ENCODE peak calls at places on chromosomes 4 and X, in ten cellular contexts. One of them, this sample, is unnamed. For H3K4me1, the result is how much of the 10 kb centered on the place peaks cover.

GRCh38 chr4:123671633-123672404 is 275.2 kb downstream of the SPRY1 start:
- DNase-seq in upper lobe of right lung: no peak
- DNase-seq in IMR-90: no peak
- DNase-seq in HCT116: no peak
- DNase-seq in tibial artery: no peak
- DNase-seq in endodermal cell: no peak
- DNase-seq in astrocyte: peak
- DNase-seq in GM12878: peak
- DNase-seq in stomach: no peak
- DNase-seq in colonic mucosa: no peak
- DNase-seq in this sample: no peak

GRCh38 chrX:21947671-21948070 is 7.2 kb downstream of the SMS start:
- DNase-seq in tibial artery: no peak
- DNase-seq in endodermal cell: peak
- DNase-seq in GM12878: no peak
- DNase-seq in stomach: no peak
- DNase-seq in astrocyte: no peak
- DNase-seq in IMR-90: no peak
- DNase-seq in colonic mucosa: no peak
- DNase-seq in upper lobe of right lung: no peak
- DNase-seq in HCT116: no peak
- DNase-seq in this sample: no peak

GRCh38 chrX:40012039-40012799 is 85.5 kb downstream of the BCOR start:
- DNase-seq in astrocyte: peak
- DNase-seq in colonic mucosa: peak
- DNase-seq in endodermal cell: peak
- DNase-seq in tibial artery: peak
- DNase-seq in HCT116: no peak
- DNase-seq in stomach: peak
- DNase-seq in IMR-90: peak
- DNase-seq in GM12878: no peak
- DNase-seq in upper lobe of right lung: peak
- DNase-seq in this sample: peak

GRCh38 chrX:83469551-83469950 is 38.5 kb upstream of the POU3F4 start:
- DNase-seq in astrocyte: peak
- DNase-seq in GM12878: no peak
- DNase-seq in IMR-90: peak
- DNase-seq in tibial artery: no peak
- DNase-seq in HCT116: no peak
- DNase-seq in stomach: peak
- DNase-seq in colonic mucosa: peak
- DNase-seq in upper lobe of right lung: no peak
- DNase-seq in endodermal cell: peak
- DNase-seq in this sample: no peak

GRCh38 chr4:73864365-73864764 is 4.8 kb upstream of the CXCL1 start:
- DNase-seq in astrocyte: no peak
- DNase-seq in GM12878: no peak
- DNase-seq in colonic mucosa: no peak
- DNase-seq in endodermal cell: peak
- DNase-seq in HCT116: no peak
- DNase-seq in tibial artery: no peak
- DNase-seq in IMR-90: no peak
- DNase-seq in upper lobe of right lung: no peak
- DNase-seq in stomach: peak
- DNase-seq in this sample: no peak

GRCh38 chr4:48388504-48389154 is 47.3 kb downstream of the SLAIN2 start:
- DNase-seq in IMR-90: peak
- DNase-seq in stomach: no peak
- DNase-seq in GM12878: no peak
- DNase-seq in HCT116: no peak
- DNase-seq in upper lobe of right lung: no peak
- DNase-seq in colonic mucosa: no peak
- DNase-seq in astrocyte: peak
- DNase-seq in endodermal cell: no peak
- DNase-seq in tibial artery: no peak
- DNase-seq in this sample: no peak

GRCh38 chrX:154546354-154547244 is at the start of gene G6PD:
- DNase-seq in IMR-90: peak
- DNase-seq in HCT116: peak
- DNase-seq in GM12878: no peak
- DNase-seq in astrocyte: no peak
- DNase-seq in stomach: peak
- DNase-seq in colonic mucosa: peak
- DNase-seq in tibial artery: no peak
- DNase-seq in upper lobe of right lung: no peak
- DNase-seq in endodermal cell: peak
- DNase-seq in this sample: no peak

GRCh38 chr4:182102576-182102975 is 140.6 kb upstream of the TENM3 start:
- DNase-seq in HCT116: no peak
- DNase-seq in endodermal cell: no peak
- DNase-seq in stomach: no peak
- DNase-seq in GM12878: no peak
- DNase-seq in astrocyte: no peak
- DNase-seq in IMR-90: no peak
- DNase-seq in tibial artery: no peak
- DNase-seq in upper lobe of right lung: no peak
- DNase-seq in colonic mucosa: no peak
- DNase-seq in this sample: no peak

GRCh38 chr4:60122820-60123219 is 1077.3 kb upstream of the ADGRL3 start:
- DNase-seq in astrocyte: no peak
- DNase-seq in HCT116: no peak
- DNase-seq in tibial artery: no peak
- DNase-seq in IMR-90: no peak
- DNase-seq in colonic mucosa: no peak
- DNase-seq in upper lobe of right lung: no peak
- DNase-seq in stomach: no peak
- DNase-seq in endodermal cell: no peak
- DNase-seq in GM12878: no peak
- DNase-seq in this sample: no peak

GRCh38 chrX:2387614-2388239 is 113.0 kb downstream of the DHRSX start:
- DNase-seq in HCT116: no peak
- DNase-seq in astrocyte: peak
- DNase-seq in endodermal cell: no peak
- DNase-seq in GM12878: no peak
- DNase-seq in colonic mucosa: no peak
- DNase-seq in stomach: peak
- DNase-seq in upper lobe of right lung: no peak
- DNase-seq in IMR-90: peak
- DNase-seq in tibial artery: no peak
- DNase-seq in this sample: no peak

DNA sequence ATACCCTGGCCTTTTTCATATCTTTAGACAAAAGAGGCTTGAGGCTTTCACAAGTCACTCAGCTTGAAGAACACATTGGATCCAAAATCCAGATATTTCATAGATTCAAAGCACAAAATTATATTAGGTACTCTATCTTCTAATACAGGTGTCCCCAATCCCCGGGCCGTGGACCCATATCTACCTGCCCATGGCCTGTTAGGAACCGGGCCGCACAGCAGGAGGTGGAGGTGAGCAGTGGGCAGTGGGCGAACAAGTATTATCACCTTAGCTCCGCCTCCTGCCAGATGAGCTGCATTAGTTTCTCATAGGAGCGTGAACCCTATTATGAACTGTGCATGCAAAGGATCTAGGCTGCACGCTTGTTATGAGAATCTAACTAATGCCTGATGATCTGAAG is 18.7 kb downstream of the YIPF7 start:
- DNase-seq in stomach: no peak
- DNase-seq in upper lobe of right lung: no peak
- DNase-seq in IMR-90: no peak
- DNase-seq in GM12878: no peak
- DNase-seq in HCT116: no peak
- DNase-seq in colonic mucosa: no peak
- DNase-seq in tibial artery: no peak
- DNase-seq in astrocyte: no peak
- DNase-seq in endodermal cell: no peak
- DNase-seq in this sample: no peak
- H3K27ac ChIP-seq in stomach: no peak
- H3K27ac ChIP-seq in upper lobe of right lung: no peak
- H3K27ac ChIP-seq in IMR-90: no peak
- H3K27ac ChIP-seq in GM12878: no peak
- H3K27ac ChIP-seq in HCT116: no peak
- H3K27ac ChIP-seq in colonic mucosa: no peak
- H3K27ac ChIP-seq in tibial artery: no peak
- H3K27ac ChIP-seq in astrocyte: no peak
- H3K27ac ChIP-seq in endodermal cell: no peak
- H3K27ac ChIP-seq in this sample: no peak

GRCh38 chr4:6910960-6911874 is 1.6 kb downstream of the TBC1D14 start:
- DNase-seq in stomach: no peak
- DNase-seq in HCT116: no peak
- DNase-seq in GM12878: no peak
- DNase-seq in colonic mucosa: no peak
- DNase-seq in upper lobe of right lung: no peak
- DNase-seq in endodermal cell: no peak
- DNase-seq in tibial artery: no peak
- DNase-seq in astrocyte: no peak
- DNase-seq in IMR-90: no peak
- DNase-seq in this sample: no peak

GRCh38 chr4:6908397-6909112 is 1.1 kb upstream of the TBC1D14 start:
- DNase-seq in HCT116: no peak
- DNase-seq in tibial artery: no peak
- DNase-seq in endodermal cell: no peak
- DNase-seq in upper lobe of right lung: no peak
- DNase-seq in colonic mucosa: no peak
- DNase-seq in stomach: no peak
- DNase-seq in IMR-90: peak
- DNase-seq in astrocyte: peak
- DNase-seq in GM12878: no peak
- DNase-seq in this sample: no peak

GRCh38 chr4:6909113-6909969 is at the start of gene TBC1D14:
- DNase-seq in astrocyte: peak
- DNase-seq in endodermal cell: peak
- DNase-seq in HCT116: peak
- DNase-seq in stomach: peak
- DNase-seq in colonic mucosa: peak
- DNase-seq in upper lobe of right lung: peak
- DNase-seq in GM12878: no peak
- DNase-seq in tibial artery: peak
- DNase-seq in IMR-90: peak
- DNase-seq in this sample: peak

GRCh38 chr4:6909970-6910339 is 329 bp downstream of the TBC1D14 start:
- DNase-seq in colonic mucosa: peak
- DNase-seq in stomach: no peak
- DNase-seq in astrocyte: no peak
- DNase-seq in endodermal cell: peak
- DNase-seq in upper lobe of right lung: peak
- DNase-seq in tibial artery: no peak
- DNase-seq in IMR-90: no peak
- DNase-seq in HCT116: no peak
- DNase-seq in GM12878: no peak
- DNase-seq in this sample: no peak

DNA sequence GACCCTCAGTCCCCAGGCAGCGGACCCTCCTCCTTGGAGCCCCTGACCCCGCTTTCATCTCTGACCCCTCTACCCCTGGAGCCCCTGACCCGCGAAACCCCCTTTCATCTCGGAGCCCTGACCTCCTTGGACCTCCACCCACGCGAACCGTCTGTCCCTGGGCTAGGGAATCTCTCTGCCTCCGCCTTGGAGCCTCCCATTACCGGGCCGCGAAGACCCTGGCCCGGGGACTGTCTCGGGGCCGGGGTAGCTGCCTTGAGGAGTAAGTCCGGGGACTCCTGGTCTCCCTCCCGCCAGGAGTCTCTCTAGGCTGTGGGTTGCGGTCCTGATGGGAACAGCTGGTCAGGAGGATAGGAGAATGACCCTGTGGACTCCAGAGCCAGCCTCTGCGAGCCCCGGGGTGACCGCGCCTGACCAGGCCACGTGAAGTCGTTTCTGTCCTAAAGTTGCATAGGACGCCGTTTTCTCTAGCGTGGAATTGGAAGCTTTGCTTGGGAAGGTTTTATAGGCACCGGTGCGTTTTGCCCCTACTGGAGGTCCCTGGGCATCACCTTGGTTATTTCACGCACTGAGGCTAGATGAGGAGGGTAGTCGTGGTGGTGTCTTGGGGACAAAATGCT is 824 bp downstream of the TBC1D14 start:
- DNase-seq in upper lobe of right lung: no peak
- DNase-seq in astrocyte: no peak
- DNase-seq in colonic mucosa: peak
- DNase-seq in stomach: no peak
- DNase-seq in endodermal cell: peak
- DNase-seq in IMR-90: no peak
- DNase-seq in HCT116: no peak
- DNase-seq in GM12878: no peak
- DNase-seq in tibial artery: no peak
- DNase-seq in this sample: no peak
- H3K4me1 ChIP-seq in upper lobe of right lung: under half
- H3K4me1 ChIP-seq in astrocyte: under half
- H3K4me1 ChIP-seq in colonic mucosa: under half
- H3K4me1 ChIP-seq in stomach: half or more
- H3K4me1 ChIP-seq in endodermal cell: under half
- H3K4me1 ChIP-seq in IMR-90: under half
- H3K4me1 ChIP-seq in HCT116: under half
- H3K4me1 ChIP-seq in GM12878: under half
- H3K4me1 ChIP-seq in tibial artery: under half
- H3K4me1 ChIP-seq in this sample: under half

GRCh38 chrX:101460669-101461068 is 24.6 kb upstream of the ARMCX4 start:
- DNase-seq in upper lobe of right lung: no peak
- DNase-seq in HCT116: no peak
- DNase-seq in GM12878: no peak
- DNase-seq in stomach: no peak
- DNase-seq in IMR-90: no peak
- DNase-seq in endodermal cell: no peak
- DNase-seq in tibial artery: no peak
- DNase-seq in astrocyte: no peak
- DNase-seq in colonic mucosa: no peak
- DNase-seq in this sample: no peak

GRCh38 chrX:101462892-101463291 is 22.4 kb upstream of the ARMCX4 start:
- DNase-seq in IMR-90: peak
- DNase-seq in upper lobe of right lung: no peak
- DNase-seq in stomach: no peak
- DNase-seq in endodermal cell: no peak
- DNase-seq in GM12878: no peak
- DNase-seq in tibial artery: no peak
- DNase-seq in astrocyte: no peak
- DNase-seq in colonic mucosa: no peak
- DNase-seq in HCT116: peak
- DNase-seq in this sample: no peak
- TF ChIP-seq CTCF in IMR-90: peak
- TF ChIP-seq CTCF in upper lobe of right lung: peak
- TF ChIP-seq CTCF in stomach: no peak
- TF ChIP-seq CTCF in endodermal cell: peak
- TF ChIP-seq CTCF in GM12878: peak
- TF ChIP-seq CTCF in tibial artery: no peak
- TF ChIP-seq CTCF in astrocyte: peak
- TF ChIP-seq CTCF in colonic mucosa: peak
- TF ChIP-seq CTCF in HCT116: peak
- TF ChIP-seq CTCF in this sample: no peak

DNA sequence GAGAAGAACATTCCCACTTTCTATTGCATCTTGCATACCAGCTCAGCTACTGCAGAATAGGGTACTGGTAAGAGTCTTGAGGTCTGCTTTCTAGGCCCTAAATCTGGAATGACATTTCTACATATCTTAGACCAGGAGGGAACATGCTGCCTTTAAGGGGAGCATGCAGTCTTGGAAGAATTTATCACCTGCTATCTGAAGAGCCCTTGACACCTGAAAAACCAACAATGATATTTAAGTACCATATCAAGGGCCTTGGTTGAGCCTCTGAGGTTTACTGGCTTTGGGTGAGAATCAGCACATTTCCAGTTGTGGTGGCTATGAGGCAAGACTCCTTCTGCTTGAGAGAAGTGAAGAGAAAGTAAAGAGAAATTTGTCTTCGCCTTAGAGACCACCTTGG is 436.8 kb upstream of the SPANXN1 start:
- DNase-seq in tibial artery: no peak
- DNase-seq in upper lobe of right lung: no peak
- DNase-seq in GM12878: no peak
- DNase-seq in HCT116: no peak
- DNase-seq in IMR-90: no peak
- DNase-seq in astrocyte: no peak
- DNase-seq in stomach: no peak
- DNase-seq in endodermal cell: no peak
- DNase-seq in colonic mucosa: no peak
- DNase-seq in this sample: no peak
- H3K27ac ChIP-seq in tibial artery: no peak
- H3K27ac ChIP-seq in upper lobe of right lung: no peak
- H3K27ac ChIP-seq in GM12878: no peak
- H3K27ac ChIP-seq in HCT116: no peak
- H3K27ac ChIP-seq in IMR-90: no peak
- H3K27ac ChIP-seq in astrocyte: no peak
- H3K27ac ChIP-seq in stomach: no peak
- H3K27ac ChIP-seq in endodermal cell: no peak
- H3K27ac ChIP-seq in colonic mucosa: no peak
- H3K27ac ChIP-seq in this sample: no peak

This sample was measured in uterus.